ENCODE peak calls at places on chromosomes 1 and 21, in five cellular contexts. Q is K562, E is transverse colon, M is suprapubic skin, Z is sigmoid colon. U is an unnamed sample.

GRCh38 chr1:15963968-15964648 is 11.8 kb downstream of the ZBTB17 start:
- DNase-seq in Q (no peak), E (no peak), M (no peak), Z (no peak), U (no peak)

GRCh38 chr1:108200627-108201106 is 524 bp upstream of the SLC25A24 start:
- DNase-seq in Q (peak; percentile 24), E (peak; percentile 50), M (peak; percentile 65), Z (no peak), U (no peak)

GRCh38 chr1:218299416-218299815 is 14.3 kb downstream of the RRP15 start:
- DNase-seq in Q (peak; percentile 25), E (no peak), M (no peak), Z (no peak), U (no peak)

GRCh38 chr1:63987014-63987630 is 213.3 kb downstream of the ROR1 start:
- DNase-seq in Q (no peak), E (no peak), M (no peak), Z (no peak), U (no peak)

GRCh38 chr1:68347415-68347814 is 102.3 kb downstream of the RPE65 start:
- DNase-seq in Q (no peak), E (no peak), M (no peak), Z (peak; percentile 64), U (no peak)

GRCh38 chr1:64516803-64517568 is 47.1 kb downstream of the CACHD1 start:
- DNase-seq in Q (no peak), E (no peak), M (no peak), Z (no peak), U (no peak)

GRCh38 chr1:200479816-200480215 is 70.0 kb upstream of the ZNF281 start:
- DNase-seq in Q (no peak), E (no peak), M (no peak), Z (no peak), U (no peak)

GRCh38 chr1:168806955-168807354 is 77.9 kb upstream of the DPT start:
- DNase-seq in Q (no peak), E (no peak), M (no peak), Z (no peak), U (no peak)

GRCh38 chr1:36203554-36204346 is 20.5 kb upstream of the THRAP3 start:
- DNase-seq in Q (peak; percentile 13), E (peak; percentile 21), M (no peak), Z (peak; percentile 81), U (peak; percentile 58)

GRCh38 chr1:218656301-218657037 is 311.3 kb downstream of the TGFB2 start:
- DNase-seq in Q (no peak), E (no peak), M (no peak), Z (no peak), U (no peak)

GRCh38 chr1:45490121-45490622 is 791 bp downstream of the TESK2 start:
- DNase-seq in Q (no peak), E (no peak), M (no peak), Z (no peak), U (no peak)

GRCh38 chr21:36847189-36847588 is 119.3 kb downstream of the HLCS start:
- DNase-seq in Q (no peak), E (no peak), M (no peak), Z (no peak), U (no peak)

GRCh38 chr1:218462591-218462990 is 117.5 kb downstream of the TGFB2 start:
- DNase-seq in Q (no peak), E (no peak), M (no peak), Z (no peak), U (no peak)

GRCh38 chr1:189821838-189822237 is 655.8 kb downstream of the BRINP3 start:
- DNase-seq in Q (no peak), E (no peak), M (no peak), Z (no peak), U (no peak)

GRCh38 chr1:165633624-165634023 is 2.6 kb downstream of the MGST3 start:
- DNase-seq in Q (no peak), E (no peak), M (no peak), Z (no peak), U (no peak)

GRCh38 chr1:94316836-94317789 is 79.7 kb upstream of the ARHGAP29 start:
- DNase-seq in Q (no peak), E (no peak), M (no peak), Z (no peak), U (no peak)

GRCh38 chr1:84862810-84863251 is 30.2 kb downstream of the LPAR3 start:
- DNase-seq in Q (no peak), E (no peak), M (no peak), Z (no peak), U (no peak)

GRCh38 chr1:176102243-176102642 is 104.8 kb downstream of the COP1 start:
- DNase-seq in Q (no peak), E (no peak), M (no peak), Z (no peak), U (no peak)

GRCh38 chr1:116769050-116769449 is 14.8 kb downstream of the CD2 start:
- DNase-seq in Q (no peak), E (no peak), M (no peak), Z (no peak), U (no peak)

GRCh38 chr1:167676205-167676915 is 45.4 kb upstream of the MPZL1 start:
- DNase-seq in Q (no peak), E (no peak), M (no peak), Z (no peak), U (no peak)

GRCh38 chr1:24216254-24216653 is 29.2 kb upstream of the IFNLR1 start:
- DNase-seq in Q (no peak), E (no peak), M (no peak), Z (no peak), U (peak; percentile 52)

GRCh38 chr1:24870551-24871195 is 59.4 kb downstream of the RUNX3 start:
- DNase-seq in Q (no peak), E (no peak), M (no peak), Z (no peak), U (no peak)

GRCh38 chr1:201307760-201308499 is 24.6 kb downstream of the PKP1 start:
- DNase-seq in Q (no peak), E (peak; percentile 85), M (peak; percentile 91), Z (no peak), U (peak; percentile 91)

GRCh38 chr1:167541610-167542009 is 12.0 kb downstream of the CREG1 start:
- DNase-seq in Q (no peak), E (no peak), M (no peak), Z (no peak), U (no peak)

GRCh38 chr1:169483500-169483966 is 2.2 kb downstream of the SLC19A2 start:
- DNase-seq in Q (peak; percentile 35), E (no peak), M (no peak), Z (no peak), U (no peak)

GRCh38 chr21:27206368-27206982 is 239.6 kb upstream of the ADAMTS5 start:
- DNase-seq in Q (no peak), E (no peak), M (no peak), Z (no peak), U (no peak)

GRCh38 chr21:45596704-45597318 is 46.7 kb upstream of the PCBP3 start:
- DNase-seq in Q (peak; percentile 88), E (peak; percentile 82), M (peak; percentile 70), Z (peak; percentile 85), U (peak; percentile 38)

GRCh38 chr21:45598109-45598508 is 45.4 kb upstream of the PCBP3 start:
- DNase-seq in Q (no peak), E (no peak), M (no peak), Z (peak; percentile 35), U (no peak)

GRCh38 chr21:45593162-45594022 is 50.1 kb upstream of the PCBP3 start:
- DNase-seq in Q (peak; percentile 7), E (no peak), M (peak; percentile 44), Z (peak; percentile 57), U (no peak)

GRCh38 chr21:45594721-45595489 is 48.6 kb upstream of the PCBP3 start:
- DNase-seq in Q (peak; percentile 11), E (no peak), M (peak; percentile 49), Z (peak; percentile 59), U (no peak)

DNA sequence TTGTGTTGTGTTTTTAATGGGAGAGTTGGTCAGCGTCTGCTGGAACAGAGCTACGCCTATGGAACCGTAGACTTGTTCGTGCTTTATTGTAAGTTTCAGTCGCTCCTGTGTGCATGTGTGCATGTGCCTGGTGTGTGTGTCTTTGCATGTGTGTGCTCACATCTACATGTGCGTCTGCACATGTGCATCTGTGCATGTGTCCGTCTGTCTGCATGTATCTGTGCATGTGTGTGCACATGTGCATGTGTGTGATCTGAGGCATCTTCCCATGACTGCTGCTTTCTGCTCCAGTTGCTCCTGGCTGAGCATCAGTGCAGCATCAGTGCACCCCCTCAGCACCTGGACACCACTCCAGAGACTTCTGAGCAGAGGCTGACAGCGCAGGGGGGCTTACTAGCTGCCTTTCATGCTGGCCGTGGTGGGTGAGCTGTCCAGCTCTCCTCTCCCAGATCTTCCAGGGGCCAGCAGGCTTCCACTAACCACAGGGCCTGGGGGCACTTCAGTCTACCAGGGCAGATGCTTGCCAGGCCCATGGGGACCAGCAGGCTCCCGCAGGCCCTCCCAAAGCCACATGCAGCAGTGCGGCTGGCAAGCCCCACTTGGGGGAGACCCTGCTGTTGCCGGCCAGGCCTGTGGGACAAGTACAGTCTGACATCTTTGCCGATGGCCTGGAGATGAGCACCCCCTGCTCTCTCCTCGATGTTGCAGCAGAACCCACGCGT is 47.8 kb upstream of the PCBP3 start:
- DNase-seq in Q (no peak), E (no peak), M (peak; percentile 50), Z (peak; percentile 57), U (no peak)
- TF ChIP-seq CTCF in Q (no peak), E (no peak), M (no peak), Z (no peak), U (no peak)

DNA sequence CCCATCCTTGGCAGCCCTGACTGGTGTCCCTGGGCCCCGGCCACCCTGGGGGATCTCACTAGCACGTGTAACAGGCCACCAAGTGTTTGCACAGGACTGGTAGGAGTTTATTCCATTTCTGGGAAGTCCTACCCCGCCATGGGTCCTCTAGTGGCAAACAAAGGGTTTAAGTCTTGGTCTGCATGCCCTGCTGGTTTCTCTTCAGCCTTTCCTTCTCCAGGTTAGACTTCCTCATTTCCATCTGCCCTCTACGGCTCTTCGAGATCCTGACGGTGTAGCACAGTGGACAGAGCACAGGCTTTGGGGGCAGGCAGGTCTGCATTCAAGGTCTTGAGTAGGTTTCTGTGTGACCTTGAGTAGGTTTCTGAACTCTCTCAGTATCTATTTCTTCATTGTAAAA is 2.8 kb downstream of the AGTRAP start:
- DNase-seq in Q (no peak), E (no peak), M (no peak), Z (no peak), U (no peak)
- H3K4me1 ChIP-seq in Q (peaks cover 50% of the 10 kb centered on the region), E (peaks cover 11% of the 10 kb centered on the region), M (peaks cover 45% of the 10 kb centered on the region), Z (peaks cover 21% of the 10 kb centered on the region), U (no peaks in the 10 kb centered on the region)

GRCh38 chr1:32741067-32741416 is 38.5 kb upstream of the SYNC start:
- DNase-seq in Q (no peak), E (no peak), M (no peak), Z (no peak), U (no peak)

GRCh38 chr1:32733573-32734321 is 31.2 kb upstream of the SYNC start:
- DNase-seq in Q (peak; percentile 69), E (no peak), M (no peak), Z (no peak), U (no peak)

GRCh38 chr1:32742132-32742947 is 39.8 kb upstream of the SYNC start:
- DNase-seq in Q (peak; percentile 66), E (peak; percentile 42), M (no peak), Z (no peak), U (peak; percentile 63)

GRCh38 chr1:32741417-32742131 is 39.0 kb upstream of the SYNC start:
- DNase-seq in Q (peak; percentile 97), E (peak; percentile 55), M (no peak), Z (no peak), U (no peak)

GRCh38 chr1:32736812-32737791 is 34.5 kb upstream of the SYNC start:
- DNase-seq in Q (no peak), E (peak; percentile 84), M (no peak), Z (no peak), U (no peak)
- TF ChIP-seq POLR2AphosphoS5 in Q (no peak), E (peak; percentile 77), M (no peak), Z (no peak), U (no peak)

GRCh38 chr1:102628008-102628736 is 480.1 kb downstream of the COL11A1 start:
- DNase-seq in Q (no peak), E (no peak), M (no peak), Z (no peak), U (no peak)
- TF ChIP-seq CTCF in Q (no peak), E (no peak), M (no peak), Z (no peak), U (no peak)

U was measured in breast epithelium.